ENCODE peak calls at places on chromosomes 11 and 22, in five cellular contexts. B, E, R, M and O are unnamed samples.

GRCh38 chr22:26516503-26516902 is 4.2 kb upstream of the TFIP11 start:
- DNase-seq in R (no peak), B (no peak), E (no peak), M (no peak), O (no peak)

GRCh38 chr11:31643831-31644230 is 134.3 kb downstream of the ELP4 start:
- DNase-seq in E (no peak), R (no peak), M (no peak), B (no peak), O (no peak)

GRCh38 chr22:29072979-29073617 is at the start of gene KREMEN1:
- DNase-seq in M (no peak), R (no peak), B (no peak), E (no peak), O (peak; percentile 76)

GRCh38 chr22:49360746-49361145 is 466.9 kb downstream of the BRD1 start:
- DNase-seq in E (no peak), B (no peak), R (no peak), M (no peak), O (no peak)

GRCh38 chr22:24969588-24970301 is 17.2 kb downstream of the KIAA1671 start:
- DNase-seq in R (no peak), E (no peak), B (peak; percentile 72), M (no peak), O (peak; percentile 70)

GRCh38 chr11:5004429-5005274 is 10.0 kb downstream of the OR51L1 start:
- DNase-seq in M (peak; percentile 79), E (peak; percentile 72), B (peak; percentile 35), R (peak; percentile 40), O (peak; percentile 82)

GRCh38 chr11:66106786-66107599 is 36.9 kb downstream of the PACS1 start:
- DNase-seq in M (peak; percentile 23), R (no peak), B (no peak), E (no peak), O (no peak)

GRCh38 chr22:27405672-27406388 is 395.7 kb downstream of the MN1 start:
- DNase-seq in B (peak; percentile 49), R (peak; percentile 79), M (peak; percentile 72), E (peak; percentile 73), O (peak; percentile 93)

GRCh38 chr11:103609117-103610066 is 427.0 kb upstream of the DDI1 start:
- DNase-seq in B (no peak), E (no peak), M (peak; percentile 66), R (peak; percentile 48), O (peak; percentile 83)

GRCh38 chr11:125404136-125404810 is 91.8 kb downstream of the FEZ1 start:
- DNase-seq in B (no peak), M (peak; percentile 70), R (peak; percentile 71), E (no peak), O (peak; percentile 79)

GRCh38 chr22:37173709-37174108 is 14.3 kb downstream of the C1QTNF6 start:
- DNase-seq in B (no peak), M (no peak), R (no peak), E (no peak), O (peak; percentile 31)

GRCh38 chr22:30827646-30828045 is 133.0 kb downstream of the OSBP2 start:
- DNase-seq in E (peak; percentile 8), R (no peak), M (no peak), B (no peak), O (no peak)

GRCh38 chr22:30832407-30832987 is 136.1 kb downstream of the MORC2 start:
- DNase-seq in M (no peak), R (no peak), E (no peak), B (no peak), O (no peak)

GRCh38 chr22:30828187-30829155 is 133.8 kb downstream of the OSBP2 start:
- DNase-seq in E (peak; percentile 15), M (no peak), B (no peak), R (no peak), O (no peak)

GRCh38 chr22:30830907-30831306 is 136.2 kb downstream of the OSBP2 start:
- DNase-seq in E (peak; percentile 55), B (peak; percentile 29), M (peak; percentile 46), R (no peak), O (peak; percentile 58)

DNA sequence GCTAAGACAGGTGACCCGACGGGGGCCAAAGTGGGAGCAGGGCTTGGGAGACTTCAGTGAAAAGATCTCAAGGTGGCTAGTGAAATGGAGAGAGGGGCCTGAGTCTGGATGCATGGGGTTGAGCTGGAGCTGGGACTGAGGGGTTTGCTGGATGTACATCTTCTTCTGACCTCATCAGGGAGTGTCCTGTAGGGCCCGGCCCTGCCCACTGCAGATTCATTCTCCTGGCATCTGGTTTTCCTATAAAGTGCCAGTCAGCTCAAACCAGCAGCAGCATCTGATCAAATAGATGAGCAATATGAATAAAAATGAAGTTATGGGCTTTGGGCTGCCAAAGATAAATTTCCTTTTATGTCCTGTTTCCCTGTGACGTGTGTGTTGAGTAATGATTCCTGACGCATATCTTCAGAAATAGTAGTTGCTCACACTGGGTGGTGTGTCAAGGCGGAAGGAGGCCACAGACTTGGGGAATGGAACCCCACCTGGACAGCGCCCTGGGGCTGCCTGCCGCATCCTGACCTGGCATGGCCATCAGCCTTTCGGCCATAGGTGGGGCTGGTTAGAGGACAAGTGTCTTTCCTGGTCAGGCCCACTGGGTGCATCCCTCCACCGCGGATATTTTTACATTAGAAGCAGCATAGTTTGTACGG is 135.4 kb downstream of the OSBP2 start:
- DNase-seq in B (no peak), R (no peak), M (no peak), E (peak; percentile 19), O (no peak)
- H3K27ac ChIP-seq in B (peak overlapping the region; percentile 45), R (no peak overlapping the region), M (no peak overlapping the region), E (no peak overlapping the region), O (no peak overlapping the region)

GRCh38 chr11:130583866-130584265 is 135.4 kb downstream of the ADAMTS15 start:
- DNase-seq in M (no peak), E (no peak), R (no peak), B (no peak), O (no peak)

GRCh38 chr11:130587658-130588057 is 139.2 kb downstream of the ADAMTS15 start:
- DNase-seq in M (no peak), B (no peak), R (no peak), E (no peak), O (peak; percentile 11)

GRCh38 chr11:130582994-130583393 is 134.5 kb downstream of the ADAMTS15 start:
- DNase-seq in R (no peak), B (no peak), M (no peak), E (no peak), O (no peak)

GRCh38 chr11:130588471-130588870 is 140.0 kb downstream of the ADAMTS15 start:
- DNase-seq in E (no peak), R (no peak), M (no peak), B (no peak), O (no peak)

DNA sequence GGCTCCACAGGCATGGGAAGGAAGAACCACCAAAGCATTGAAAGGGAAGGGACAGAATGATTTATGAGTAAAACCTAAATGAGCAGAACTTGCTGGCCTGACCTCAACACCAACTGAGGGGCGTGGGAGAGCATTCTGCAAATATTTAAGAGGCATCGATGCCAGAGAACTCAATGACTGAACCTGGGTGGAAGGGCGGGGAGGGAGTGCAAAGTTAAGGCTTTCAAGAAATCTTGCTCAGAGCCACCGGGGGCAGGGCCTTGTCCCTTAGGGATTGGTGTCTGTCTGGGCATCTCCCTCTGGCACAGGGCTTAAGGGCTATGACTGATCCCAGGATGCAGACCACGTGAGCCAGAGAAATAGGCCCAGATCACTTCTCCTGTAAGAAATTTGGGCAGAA is 137.1 kb downstream of the ADAMTS15 start:
- DNase-seq in M (peak; percentile 14), R (no peak), B (no peak), E (no peak), O (no peak)
- H3K27ac ChIP-seq in M (no peak overlapping the region), R (no peak overlapping the region), B (no peak overlapping the region), E (no peak overlapping the region), O (no peak overlapping the region)

GRCh38 chr11:75406338-75406777 is 7.0 kb downstream of the RPS3 start:
- DNase-seq in R (no peak), M (no peak), B (no peak), E (no peak), O (peak; percentile 46)

GRCh38 chr11:75400110-75400865 is 970 bp downstream of the RPS3 start:
- DNase-seq in E (no peak), B (no peak), R (no peak), M (no peak), O (peak; percentile 52)

GRCh38 chr11:75402002-75402773 is 2.9 kb downstream of the RPS3 start:
- DNase-seq in E (no peak), B (no peak), R (no peak), M (no peak), O (no peak)

GRCh38 chr11:75403037-75403436 is 3.7 kb downstream of the RPS3 start:
- DNase-seq in B (no peak), M (no peak), R (no peak), E (no peak), O (no peak)

DNA sequence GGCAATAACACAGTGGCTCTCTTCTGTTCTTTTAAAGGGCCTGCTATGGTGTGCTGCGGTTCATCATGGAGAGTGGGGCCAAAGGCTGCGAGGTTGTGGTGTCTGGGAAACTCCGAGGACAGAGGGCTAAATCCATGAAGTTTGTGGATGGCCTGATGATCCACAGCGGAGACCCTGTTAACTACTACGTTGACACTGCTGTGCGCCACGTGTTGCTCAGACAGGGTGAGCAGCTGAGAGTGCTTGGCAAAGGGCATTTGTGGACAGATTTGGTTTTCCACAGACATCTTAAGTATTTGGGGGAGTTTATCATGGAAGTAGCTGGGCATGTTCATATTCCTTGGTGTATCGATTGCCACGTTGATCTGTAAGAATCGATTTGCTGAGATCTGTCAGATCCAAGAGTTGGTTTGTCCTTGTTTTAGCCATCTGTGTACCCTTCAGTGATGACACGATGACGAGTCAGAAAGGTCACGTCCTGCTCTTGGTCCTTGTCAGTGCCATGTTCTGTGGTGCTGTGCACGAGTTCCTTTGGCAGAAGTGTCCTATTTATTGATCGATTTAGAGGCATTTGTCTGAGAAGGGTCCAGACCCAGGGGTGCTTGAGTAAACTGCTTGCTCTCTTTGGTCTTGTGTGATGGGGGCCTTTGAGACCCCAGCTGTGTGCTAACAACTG is 4.8 kb downstream of the RPS3 start:
- DNase-seq in B (no peak), R (no peak), E (no peak), M (no peak), O (no peak)
- H3K27ac ChIP-seq in B (no peak overlapping the region), R (no peak overlapping the region), E (no peak overlapping the region), M (peak overlapping the region; percentile 75), O (no peak overlapping the region)

GRCh38 chr11:45355706-45356041 is 69.5 kb upstream of the SYT13 start:
- DNase-seq in M (no peak), E (peak; percentile 15), R (no peak), B (no peak), O (no peak)
- H3K27ac ChIP-seq in M (no peak overlapping the region), E (no peak overlapping the region), R (no peak overlapping the region), B (no peak overlapping the region), O (no peak overlapping the region)

GRCh38 chr11:91220476-91221202 is 997.8 kb upstream of the CHORDC1 start:
- DNase-seq in B (no peak), R (no peak), E (no peak), M (no peak), O (no peak)
- H3K27ac ChIP-seq in B (peak overlapping the region; percentile 44), R (no peak overlapping the region), E (no peak overlapping the region), M (no peak overlapping the region), O (no peak overlapping the region)

GRCh38 chr11:45887587-45887986 is 2.1 kb downstream of the MAPK8IP1 start:
- DNase-seq in B (no peak), E (no peak), R (no peak), M (no peak), O (no peak)
- H3K27ac ChIP-seq in B (no peak overlapping the region), E (no peak overlapping the region), R (no peak overlapping the region), M (no peak overlapping the region), O (no peak overlapping the region)